ENCODE peak calls at places on chromosomes 3 and 15, in five cellular contexts. One of them, this sample, is unnamed.

GRCh38 chr15:83118291-83118827 is 10.9 kb downstream of the TM6SF1 start:
- DNase-seq in BE2C: no peak
- DNase-seq in heart right ventricle: no peak
- DNase-seq in Peyer's patch: no peak
- DNase-seq in uterus: no peak
- DNase-seq in this sample: no peak

GRCh38 chr3:7095116-7095515 is 234.2 kb downstream of the GRM7 start:
- DNase-seq in BE2C: no peak
- DNase-seq in heart right ventricle: no peak
- DNase-seq in Peyer's patch: no peak
- DNase-seq in uterus: no peak
- DNase-seq in this sample: no peak

GRCh38 chr3:95759614-95760301 is 1054.6 kb upstream of the EPHA6 start:
- DNase-seq in BE2C: no peak
- DNase-seq in Peyer's patch: no peak
- DNase-seq in heart right ventricle: no peak
- DNase-seq in uterus: no peak
- DNase-seq in this sample: no peak

GRCh38 chr3:36923981-36924747 is 20.7 kb downstream of the TRANK1 start:
- DNase-seq in uterus: no peak
- DNase-seq in Peyer's patch: no peak
- DNase-seq in BE2C: no peak
- DNase-seq in heart right ventricle: no peak
- DNase-seq in this sample: no peak

GRCh38 chr15:89326316-89326715 is 8.3 kb downstream of the POLG start:
- DNase-seq in Peyer's patch: no peak
- DNase-seq in uterus: no peak
- DNase-seq in heart right ventricle: no peak
- DNase-seq in BE2C: no peak
- DNase-seq in this sample: no peak

GRCh38 chr15:75776075-75776443 is 63.4 kb upstream of the CSPG4 start:
- DNase-seq in uterus: no peak
- DNase-seq in heart right ventricle: no peak
- DNase-seq in BE2C: no peak
- DNase-seq in Peyer's patch: no peak
- DNase-seq in this sample: no peak

GRCh38 chr3:158961497-158961896 is 159.6 kb downstream of the MFSD1 start:
- DNase-seq in BE2C: no peak
- DNase-seq in uterus: no peak
- DNase-seq in Peyer's patch: no peak
- DNase-seq in heart right ventricle: no peak
- DNase-seq in this sample: no peak

GRCh38 chr3:32106929-32107362 is 526 bp downstream of the GPD1L start:
- DNase-seq in heart right ventricle: peak; percentile 57
- DNase-seq in Peyer's patch: peak; percentile 87
- DNase-seq in uterus: peak; percentile 26
- DNase-seq in BE2C: no peak
- DNase-seq in this sample: no peak

GRCh38 chr3:72924055-72924454 is 36.2 kb downstream of the GXYLT2 start:
- DNase-seq in heart right ventricle: no peak
- DNase-seq in Peyer's patch: no peak
- DNase-seq in uterus: no peak
- DNase-seq in BE2C: peak; percentile 16
- DNase-seq in this sample: no peak

GRCh38 chr15:80878242-80878866 is 99.2 kb downstream of the CEMIP start:
- DNase-seq in heart right ventricle: no peak
- DNase-seq in Peyer's patch: no peak
- DNase-seq in uterus: no peak
- DNase-seq in BE2C: no peak
- DNase-seq in this sample: no peak

GRCh38 chr15:56240390-56240789 is 3.3 kb downstream of the RFX7 start:
- DNase-seq in uterus: no peak
- DNase-seq in heart right ventricle: no peak
- DNase-seq in Peyer's patch: no peak
- DNase-seq in BE2C: no peak
- DNase-seq in this sample: no peak

GRCh38 chr3:35321008-35321407 is 318.3 kb upstream of the ARPP21 start:
- DNase-seq in BE2C: no peak
- DNase-seq in heart right ventricle: no peak
- DNase-seq in Peyer's patch: no peak
- DNase-seq in uterus: no peak
- DNase-seq in this sample: no peak

GRCh38 chr3:36597422-36597821 is 166.9 kb downstream of the DCLK3 start:
- DNase-seq in heart right ventricle: no peak
- DNase-seq in uterus: no peak
- DNase-seq in Peyer's patch: no peak
- DNase-seq in BE2C: no peak
- DNase-seq in this sample: no peak

GRCh38 chr15:78004222-78004727 is 73.2 kb downstream of the TBC1D2B start:
- DNase-seq in uterus: no peak
- DNase-seq in BE2C: no peak
- DNase-seq in heart right ventricle: no peak
- DNase-seq in Peyer's patch: no peak
- DNase-seq in this sample: no peak

GRCh38 chr3:179599531-179599930 is 4.9 kb downstream of the MRPL47 start:
- DNase-seq in heart right ventricle: no peak
- DNase-seq in uterus: no peak
- DNase-seq in BE2C: no peak
- DNase-seq in Peyer's patch: no peak
- DNase-seq in this sample: no peak

GRCh38 chr3:120022729-120023128 is 71.5 kb downstream of the GSK3B start:
- DNase-seq in uterus: no peak
- DNase-seq in heart right ventricle: no peak
- DNase-seq in BE2C: no peak
- DNase-seq in Peyer's patch: no peak
- DNase-seq in this sample: no peak

GRCh38 chr3:110984456-110985250 is 87.0 kb upstream of the NECTIN3 start:
- DNase-seq in Peyer's patch: no peak
- DNase-seq in heart right ventricle: no peak
- DNase-seq in uterus: no peak
- DNase-seq in BE2C: peak; percentile 36
- DNase-seq in this sample: no peak

GRCh38 chr15:45162771-45163507 is 24.8 kb downstream of the SHF start:
- DNase-seq in heart right ventricle: peak; percentile 72
- DNase-seq in BE2C: peak; percentile 93
- DNase-seq in Peyer's patch: peak; percentile 90
- DNase-seq in uterus: peak; percentile 79
- DNase-seq in this sample: peak; percentile 83
- TF ChIP-seq CTCF in heart right ventricle: peak; percentile 95
- TF ChIP-seq CTCF in BE2C: peak; percentile 99
- TF ChIP-seq CTCF in Peyer's patch: peak; percentile 90
- TF ChIP-seq CTCF in uterus: peak; percentile 79
- TF ChIP-seq CTCF in this sample: peak; percentile 90

GRCh38 chr3:156014456-156014855 is 105.9 kb upstream of the KCNAB1 start:
- DNase-seq in BE2C: no peak
- DNase-seq in uterus: no peak
- DNase-seq in heart right ventricle: no peak
- DNase-seq in Peyer's patch: no peak
- DNase-seq in this sample: no peak

GRCh38 chr3:156005698-156006097 is 114.7 kb upstream of the KCNAB1 start:
- DNase-seq in BE2C: no peak
- DNase-seq in heart right ventricle: no peak
- DNase-seq in uterus: no peak
- DNase-seq in Peyer's patch: no peak
- DNase-seq in this sample: no peak

GRCh38 chr3:156010829-156011228 is 109.5 kb upstream of the KCNAB1 start:
- DNase-seq in heart right ventricle: no peak
- DNase-seq in uterus: no peak
- DNase-seq in BE2C: peak; percentile 16
- DNase-seq in Peyer's patch: no peak
- DNase-seq in this sample: no peak
- TF ChIP-seq CTCF in heart right ventricle: peak; percentile 46
- TF ChIP-seq CTCF in uterus: no peak
- TF ChIP-seq CTCF in BE2C: peak; percentile 56
- TF ChIP-seq CTCF in Peyer's patch: peak; percentile 11
- TF ChIP-seq CTCF in this sample: no peak

DNA sequence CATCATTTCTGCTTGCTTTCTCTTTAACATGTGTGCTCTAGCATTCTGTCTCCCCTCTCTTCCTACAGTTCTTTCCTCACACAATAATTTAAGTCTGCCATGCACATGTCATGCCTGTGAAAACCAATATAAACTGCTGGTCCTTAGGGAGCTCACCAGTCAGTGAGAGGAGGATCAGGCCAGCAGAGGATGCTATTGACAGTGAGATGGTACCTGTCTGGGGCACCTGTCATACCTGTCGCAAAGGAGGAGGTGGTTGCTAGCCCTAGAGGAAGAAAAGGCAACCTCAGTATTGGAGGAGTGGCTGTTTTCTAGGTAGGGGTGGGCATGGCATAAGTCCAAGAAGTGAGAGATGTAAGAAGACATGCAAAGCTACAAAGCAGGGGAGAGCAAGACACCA is 194.6 kb downstream of the GABRG3 start:
- DNase-seq in Peyer's patch: no peak
- DNase-seq in BE2C: no peak
- DNase-seq in heart right ventricle: no peak
- DNase-seq in uterus: no peak
- DNase-seq in this sample: no peak
- TF ChIP-seq CTCF in Peyer's patch: no peak
- TF ChIP-seq CTCF in BE2C: no peak
- TF ChIP-seq CTCF in heart right ventricle: no peak
- TF ChIP-seq CTCF in uterus: no peak
- TF ChIP-seq CTCF in this sample: no peak

GRCh38 chr3:112013058-112013783 is 14.5 kb downstream of the TAGLN3 start:
- DNase-seq in BE2C: peak; percentile 59
- DNase-seq in heart right ventricle: peak; percentile 46
- DNase-seq in uterus: peak; percentile 57
- DNase-seq in Peyer's patch: peak; percentile 80
- DNase-seq in this sample: no peak
- TF ChIP-seq CTCF in BE2C: peak; percentile 81
- TF ChIP-seq CTCF in heart right ventricle: peak; percentile 89
- TF ChIP-seq CTCF in uterus: peak; percentile 74
- TF ChIP-seq CTCF in Peyer's patch: peak; percentile 76
- TF ChIP-seq CTCF in this sample: peak; percentile 72

GRCh38 chr3:184694694-184695093 is 17.2 kb downstream of the MAGEF1 start:
- DNase-seq in uterus: no peak
- DNase-seq in heart right ventricle: no peak
- DNase-seq in BE2C: no peak
- DNase-seq in Peyer's patch: no peak
- DNase-seq in this sample: no peak

GRCh38 chr3:184690236-184690883 is 21.5 kb downstream of the MAGEF1 start:
- DNase-seq in heart right ventricle: no peak
- DNase-seq in BE2C: no peak
- DNase-seq in Peyer's patch: no peak
- DNase-seq in uterus: no peak
- DNase-seq in this sample: peak; percentile 35

GRCh38 chr3:184694266-184694665 is 17.6 kb downstream of the MAGEF1 start:
- DNase-seq in BE2C: no peak
- DNase-seq in heart right ventricle: no peak
- DNase-seq in uterus: no peak
- DNase-seq in Peyer's patch: no peak
- DNase-seq in this sample: no peak

GRCh38 chr3:184691397-184692131 is 20.3 kb downstream of the MAGEF1 start:
- DNase-seq in heart right ventricle: no peak
- DNase-seq in uterus: peak; percentile 63
- DNase-seq in Peyer's patch: no peak
- DNase-seq in BE2C: no peak
- DNase-seq in this sample: peak; percentile 57

GRCh38 chr3:184693011-184693975 is 18.6 kb downstream of the MAGEF1 start:
- DNase-seq in heart right ventricle: no peak
- DNase-seq in BE2C: peak; percentile 80
- DNase-seq in Peyer's patch: no peak
- DNase-seq in uterus: no peak
- DNase-seq in this sample: no peak
- TF ChIP-seq CTCF in heart right ventricle: no peak
- TF ChIP-seq CTCF in BE2C: peak; percentile 39
- TF ChIP-seq CTCF in Peyer's patch: no peak
- TF ChIP-seq CTCF in uterus: no peak
- TF ChIP-seq CTCF in this sample: no peak

GRCh38 chr3:115626711-115627110 is 3.4 kb downstream of the GAP43 start:
- DNase-seq in Peyer's patch: no peak
- DNase-seq in BE2C: no peak
- DNase-seq in uterus: no peak
- DNase-seq in heart right ventricle: no peak
- DNase-seq in this sample: no peak
- TF ChIP-seq CTCF in Peyer's patch: no peak
- TF ChIP-seq CTCF in BE2C: no peak
- TF ChIP-seq CTCF in uterus: no peak
- TF ChIP-seq CTCF in heart right ventricle: no peak
- TF ChIP-seq CTCF in this sample: no peak

GRCh38 chr3:12838179-12838965 is 3.0 kb downstream of the RPL32 start:
- DNase-seq in Peyer's patch: no peak
- DNase-seq in heart right ventricle: no peak
- DNase-seq in uterus: no peak
- DNase-seq in BE2C: no peak
- DNase-seq in this sample: no peak
- TF ChIP-seq CTCF in Peyer's patch: no peak
- TF ChIP-seq CTCF in heart right ventricle: no peak
- TF ChIP-seq CTCF in uterus: no peak
- TF ChIP-seq CTCF in BE2C: no peak
- TF ChIP-seq CTCF in this sample: no peak

GRCh38 chr15:84750583-84751092 is 2.2 kb downstream of the ZNF592 start:
- DNase-seq in BE2C: no peak
- DNase-seq in Peyer's patch: no peak
- DNase-seq in heart right ventricle: no peak
- DNase-seq in uterus: no peak
- DNase-seq in this sample: peak; percentile 49

GRCh38 chr15:84752195-84752594 is 3.8 kb downstream of the ZNF592 start:
- DNase-seq in heart right ventricle: no peak
- DNase-seq in uterus: no peak
- DNase-seq in BE2C: no peak
- DNase-seq in Peyer's patch: no peak
- DNase-seq in this sample: no peak

GRCh38 chr15:84749111-84749991 is 959 bp downstream of the ZNF592 start:
- DNase-seq in BE2C: peak; percentile 22
- DNase-seq in heart right ventricle: peak; percentile 23
- DNase-seq in uterus: peak; percentile 40
- DNase-seq in Peyer's patch: peak; percentile 65
- DNase-seq in this sample: peak; percentile 57

GRCh38 chr15:84748274-84749110 is at the start of gene ZNF592:
- DNase-seq in uterus: peak; percentile 90
- DNase-seq in BE2C: peak; percentile 84
- DNase-seq in heart right ventricle: peak; percentile 92
- DNase-seq in Peyer's patch: peak; percentile 92
- DNase-seq in this sample: peak; percentile 63

GRCh38 chr15:84747423-84748273 is 744 bp upstream of the ZNF592 start:
- DNase-seq in heart right ventricle: peak; percentile 79
- DNase-seq in BE2C: peak; percentile 83
- DNase-seq in uterus: peak; percentile 72
- DNase-seq in Peyer's patch: peak; percentile 89
- DNase-seq in this sample: peak; percentile 81
- TF ChIP-seq CTCF in heart right ventricle: peak; percentile 35
- TF ChIP-seq CTCF in BE2C: no peak
- TF ChIP-seq CTCF in uterus: no peak
- TF ChIP-seq CTCF in Peyer's patch: no peak
- TF ChIP-seq CTCF in this sample: no peak

DNA sequence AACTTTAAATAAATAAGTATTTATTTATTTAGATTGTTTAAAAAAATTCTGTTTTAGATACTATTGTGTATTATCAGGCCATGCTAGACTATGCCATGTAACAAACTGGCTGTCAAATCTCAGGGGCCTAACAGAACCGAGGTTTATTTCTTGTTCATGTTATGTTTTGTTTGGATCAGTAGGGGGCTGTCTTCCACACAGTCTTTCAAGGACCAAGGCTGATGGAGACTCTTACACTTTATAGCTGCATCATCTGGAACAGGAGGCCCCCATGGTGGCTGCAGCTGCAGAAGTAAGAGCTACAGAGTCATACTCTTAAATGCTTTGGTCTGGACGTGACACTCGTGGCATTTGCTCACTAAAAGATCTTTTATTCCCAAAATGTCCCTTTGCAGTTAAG is 33.0 kb upstream of the ARL14 start:
- DNase-seq in uterus: no peak
- DNase-seq in heart right ventricle: no peak
- DNase-seq in BE2C: no peak
- DNase-seq in Peyer's patch: no peak
- DNase-seq in this sample: no peak
- TF ChIP-seq CTCF in uterus: no peak
- TF ChIP-seq CTCF in heart right ventricle: no peak
- TF ChIP-seq CTCF in BE2C: peak; percentile 24
- TF ChIP-seq CTCF in Peyer's patch: no peak
- TF ChIP-seq CTCF in this sample: no peak

This sample was measured in CD14-positive monocyte.